ENCODE peak calls at places on chromosomes 4 and X, in nine cellular contexts. One of them, this sample, is unnamed.

GRCh38 chrX:18886344-18887161 is 97.4 kb downstream of the PHKA2 start:
- DNase-seq in stimulated activated CD4-positive, alpha-beta T cell treated with anti-CD3 and anti-CD28 coated beads, Interleukin-4, amount 100 ng/mL, for 4 hours: peak; percentile 32
- DNase-seq in DMS53: peak; percentile 75
- DNase-seq in colonic mucosa: peak; percentile 85
- DNase-seq in GM13976: peak; percentile 80
- DNase-seq in T47D: peak; percentile 83
- DNase-seq in neural crest cell: peak; percentile 29
- DNase-seq in fibroblast of lung: peak; percentile 42
- DNase-seq in SK-N-DZ: no peak
- DNase-seq in this sample: peak; percentile 26

GRCh38 chr4:11489449-11490083 is 60.9 kb upstream of the HS3ST1 start:
- DNase-seq in stimulated activated CD4-positive, alpha-beta T cell treated with anti-CD3 and anti-CD28 coated beads, Interleukin-4, amount 100 ng/mL, for 4 hours: no peak
- DNase-seq in DMS53: no peak
- DNase-seq in colonic mucosa: no peak
- DNase-seq in GM13976: no peak
- DNase-seq in T47D: no peak
- DNase-seq in neural crest cell: no peak
- DNase-seq in fibroblast of lung: no peak
- DNase-seq in SK-N-DZ: no peak
- DNase-seq in this sample: no peak

GRCh38 chr4:142405021-142405991 is 440.8 kb downstream of the INPP4B start:
- DNase-seq in stimulated activated CD4-positive, alpha-beta T cell treated with anti-CD3 and anti-CD28 coated beads, Interleukin-4, amount 100 ng/mL, for 4 hours: peak; percentile 51
- DNase-seq in DMS53: peak; percentile 81
- DNase-seq in colonic mucosa: peak; percentile 48
- DNase-seq in GM13976: no peak
- DNase-seq in T47D: peak; percentile 72
- DNase-seq in neural crest cell: peak; percentile 6
- DNase-seq in fibroblast of lung: peak; percentile 81
- DNase-seq in SK-N-DZ: peak; percentile 27
- DNase-seq in this sample: peak; percentile 25

GRCh38 chr4:1518997-1519700 is 112.9 kb upstream of the NKX1-1 start:
- DNase-seq in stimulated activated CD4-positive, alpha-beta T cell treated with anti-CD3 and anti-CD28 coated beads, Interleukin-4, amount 100 ng/mL, for 4 hours: no peak
- DNase-seq in DMS53: no peak
- DNase-seq in colonic mucosa: no peak
- DNase-seq in GM13976: no peak
- DNase-seq in T47D: no peak
- DNase-seq in neural crest cell: no peak
- DNase-seq in fibroblast of lung: no peak
- DNase-seq in SK-N-DZ: no peak
- DNase-seq in this sample: no peak

GRCh38 chr4:81260443-81261102 is 45.6 kb upstream of the PRKG2 start:
- DNase-seq in stimulated activated CD4-positive, alpha-beta T cell treated with anti-CD3 and anti-CD28 coated beads, Interleukin-4, amount 100 ng/mL, for 4 hours: no peak
- DNase-seq in DMS53: peak; percentile 4
- DNase-seq in colonic mucosa: no peak
- DNase-seq in GM13976: no peak
- DNase-seq in T47D: peak; percentile 11
- DNase-seq in neural crest cell: peak; percentile 2
- DNase-seq in fibroblast of lung: no peak
- DNase-seq in SK-N-DZ: no peak
- DNase-seq in this sample: no peak

GRCh38 chr4:129526812-129527211 is 430.9 kb downstream of the C4orf33 start:
- DNase-seq in stimulated activated CD4-positive, alpha-beta T cell treated with anti-CD3 and anti-CD28 coated beads, Interleukin-4, amount 100 ng/mL, for 4 hours: no peak
- DNase-seq in DMS53: peak; percentile 17
- DNase-seq in colonic mucosa: no peak
- DNase-seq in GM13976: no peak
- DNase-seq in T47D: peak; percentile 5
- DNase-seq in neural crest cell: no peak
- DNase-seq in fibroblast of lung: no peak
- DNase-seq in SK-N-DZ: peak; percentile 9
- DNase-seq in this sample: no peak

GRCh38 chr4:20364969-20365368 is 113.3 kb downstream of the SLIT2 start:
- DNase-seq in stimulated activated CD4-positive, alpha-beta T cell treated with anti-CD3 and anti-CD28 coated beads, Interleukin-4, amount 100 ng/mL, for 4 hours: no peak
- DNase-seq in DMS53: no peak
- DNase-seq in colonic mucosa: no peak
- DNase-seq in GM13976: no peak
- DNase-seq in T47D: no peak
- DNase-seq in neural crest cell: no peak
- DNase-seq in fibroblast of lung: no peak
- DNase-seq in SK-N-DZ: no peak
- DNase-seq in this sample: no peak

GRCh38 chrX:46549914-46550313 is 4.7 kb upstream of the ZNF674 start:
- DNase-seq in stimulated activated CD4-positive, alpha-beta T cell treated with anti-CD3 and anti-CD28 coated beads, Interleukin-4, amount 100 ng/mL, for 4 hours: no peak
- DNase-seq in DMS53: no peak
- DNase-seq in colonic mucosa: no peak
- DNase-seq in GM13976: no peak
- DNase-seq in T47D: no peak
- DNase-seq in neural crest cell: no peak
- DNase-seq in fibroblast of lung: no peak
- DNase-seq in SK-N-DZ: no peak
- DNase-seq in this sample: no peak

GRCh38 chr4:1400861-1401408 is 5.3 kb downstream of the NKX1-1 start:
- DNase-seq in stimulated activated CD4-positive, alpha-beta T cell treated with anti-CD3 and anti-CD28 coated beads, Interleukin-4, amount 100 ng/mL, for 4 hours: no peak
- DNase-seq in DMS53: no peak
- DNase-seq in colonic mucosa: no peak
- DNase-seq in GM13976: no peak
- DNase-seq in T47D: no peak
- DNase-seq in neural crest cell: no peak
- DNase-seq in fibroblast of lung: no peak
- DNase-seq in SK-N-DZ: no peak
- DNase-seq in this sample: peak; percentile 1

GRCh38 chr4:88900432-88900831 is 156.6 kb downstream of the FAM13A start:
- DNase-seq in stimulated activated CD4-positive, alpha-beta T cell treated with anti-CD3 and anti-CD28 coated beads, Interleukin-4, amount 100 ng/mL, for 4 hours: no peak
- DNase-seq in DMS53: no peak
- DNase-seq in colonic mucosa: no peak
- DNase-seq in GM13976: no peak
- DNase-seq in T47D: no peak
- DNase-seq in neural crest cell: no peak
- DNase-seq in fibroblast of lung: peak; percentile 85
- DNase-seq in SK-N-DZ: no peak
- DNase-seq in this sample: no peak

GRCh38 chrX:68462653-68463052 is 29.4 kb upstream of the OPHN1 start:
- DNase-seq in stimulated activated CD4-positive, alpha-beta T cell treated with anti-CD3 and anti-CD28 coated beads, Interleukin-4, amount 100 ng/mL, for 4 hours: peak; percentile 1
- DNase-seq in DMS53: peak; percentile 50
- DNase-seq in colonic mucosa: no peak
- DNase-seq in GM13976: no peak
- DNase-seq in T47D: no peak
- DNase-seq in neural crest cell: peak; percentile 7
- DNase-seq in fibroblast of lung: peak; percentile 26
- DNase-seq in SK-N-DZ: peak; percentile 38
- DNase-seq in this sample: no peak

GRCh38 chr4:187995322-187996207 is at the start of gene ZFP42:
- DNase-seq in stimulated activated CD4-positive, alpha-beta T cell treated with anti-CD3 and anti-CD28 coated beads, Interleukin-4, amount 100 ng/mL, for 4 hours: no peak
- DNase-seq in DMS53: no peak
- DNase-seq in colonic mucosa: peak; percentile 28
- DNase-seq in GM13976: no peak
- DNase-seq in T47D: no peak
- DNase-seq in neural crest cell: no peak
- DNase-seq in fibroblast of lung: no peak
- DNase-seq in SK-N-DZ: no peak
- DNase-seq in this sample: no peak

GRCh38 chrX:38754102-38754790 is 47.0 kb upstream of the MID1IP1 start:
- DNase-seq in stimulated activated CD4-positive, alpha-beta T cell treated with anti-CD3 and anti-CD28 coated beads, Interleukin-4, amount 100 ng/mL, for 4 hours: peak; percentile 3
- DNase-seq in DMS53: peak; percentile 61
- DNase-seq in colonic mucosa: peak; percentile 22
- DNase-seq in GM13976: peak; percentile 13
- DNase-seq in T47D: peak; percentile 64
- DNase-seq in neural crest cell: peak; percentile 22
- DNase-seq in fibroblast of lung: peak; percentile 36
- DNase-seq in SK-N-DZ: peak; percentile 69
- DNase-seq in this sample: peak; percentile 14

GRCh38 chr4:124854968-124855367 is 142.4 kb upstream of the ANKRD50 start:
- DNase-seq in stimulated activated CD4-positive, alpha-beta T cell treated with anti-CD3 and anti-CD28 coated beads, Interleukin-4, amount 100 ng/mL, for 4 hours: no peak
- DNase-seq in DMS53: no peak
- DNase-seq in colonic mucosa: no peak
- DNase-seq in GM13976: peak; percentile 27
- DNase-seq in T47D: no peak
- DNase-seq in neural crest cell: no peak
- DNase-seq in fibroblast of lung: peak; percentile 80
- DNase-seq in SK-N-DZ: no peak
- DNase-seq in this sample: no peak

GRCh38 chr4:83114576-83114975 is at the start of gene PLAC8:
- DNase-seq in stimulated activated CD4-positive, alpha-beta T cell treated with anti-CD3 and anti-CD28 coated beads, Interleukin-4, amount 100 ng/mL, for 4 hours: peak; percentile 26
- DNase-seq in DMS53: no peak
- DNase-seq in colonic mucosa: peak; percentile 77
- DNase-seq in GM13976: peak; percentile 43
- DNase-seq in T47D: no peak
- DNase-seq in neural crest cell: no peak
- DNase-seq in fibroblast of lung: peak; percentile 33
- DNase-seq in SK-N-DZ: no peak
- DNase-seq in this sample: no peak

GRCh38 chrX:50100188-50100587 is 100.6 kb downstream of the AKAP4 start:
- DNase-seq in stimulated activated CD4-positive, alpha-beta T cell treated with anti-CD3 and anti-CD28 coated beads, Interleukin-4, amount 100 ng/mL, for 4 hours: no peak
- DNase-seq in DMS53: peak; percentile 63
- DNase-seq in colonic mucosa: no peak
- DNase-seq in GM13976: no peak
- DNase-seq in T47D: peak; percentile 55
- DNase-seq in neural crest cell: no peak
- DNase-seq in fibroblast of lung: no peak
- DNase-seq in SK-N-DZ: peak; percentile 42
- DNase-seq in this sample: no peak

GRCh38 chr4:184699941-184700340 is 34.0 kb downstream of the CENPU start:
- DNase-seq in stimulated activated CD4-positive, alpha-beta T cell treated with anti-CD3 and anti-CD28 coated beads, Interleukin-4, amount 100 ng/mL, for 4 hours: no peak
- DNase-seq in DMS53: no peak
- DNase-seq in colonic mucosa: no peak
- DNase-seq in GM13976: no peak
- DNase-seq in T47D: no peak
- DNase-seq in neural crest cell: no peak
- DNase-seq in fibroblast of lung: peak; percentile 36
- DNase-seq in SK-N-DZ: no peak
- DNase-seq in this sample: no peak

GRCh38 chr4:152605641-152606304 is 69.9 kb upstream of the FBXW7 start:
- DNase-seq in stimulated activated CD4-positive, alpha-beta T cell treated with anti-CD3 and anti-CD28 coated beads, Interleukin-4, amount 100 ng/mL, for 4 hours: no peak
- DNase-seq in DMS53: no peak
- DNase-seq in colonic mucosa: no peak
- DNase-seq in GM13976: no peak
- DNase-seq in T47D: no peak
- DNase-seq in neural crest cell: no peak
- DNase-seq in fibroblast of lung: peak; percentile 80
- DNase-seq in SK-N-DZ: peak; percentile 2
- DNase-seq in this sample: no peak

GRCh38 chrX:123167621-123168020 is 16.5 kb upstream of the GRIA3 start:
- DNase-seq in stimulated activated CD4-positive, alpha-beta T cell treated with anti-CD3 and anti-CD28 coated beads, Interleukin-4, amount 100 ng/mL, for 4 hours: no peak
- DNase-seq in DMS53: no peak
- DNase-seq in colonic mucosa: no peak
- DNase-seq in GM13976: no peak
- DNase-seq in T47D: no peak
- DNase-seq in neural crest cell: no peak
- DNase-seq in fibroblast of lung: no peak
- DNase-seq in SK-N-DZ: no peak
- DNase-seq in this sample: no peak

GRCh38 chrX:99371976-99372595 is 1038.0 kb downstream of the PCDH19 start:
- DNase-seq in stimulated activated CD4-positive, alpha-beta T cell treated with anti-CD3 and anti-CD28 coated beads, Interleukin-4, amount 100 ng/mL, for 4 hours: no peak
- DNase-seq in DMS53: peak; percentile 68
- DNase-seq in colonic mucosa: no peak
- DNase-seq in GM13976: no peak
- DNase-seq in T47D: no peak
- DNase-seq in neural crest cell: no peak
- DNase-seq in fibroblast of lung: no peak
- DNase-seq in SK-N-DZ: no peak
- DNase-seq in this sample: no peak